ENCODE peak calls at places on chromosomes 5 and 9, in nine cellular contexts. F is IMR-90, G is left ventricle myocardium inferior, U is psoas muscle, W is omental fat pad, J is mammary epithelial cell, L is heart left ventricle, E is hepatocyte, C is A549. M is an unnamed sample.

GRCh38 chr5:56516936-56517521 is 283.9 kb upstream of the ANKRD55 start:
- DNase-seq in F (peak; percentile 29), G (no peak), U (no peak), W (no peak), J (peak; percentile 35), L (no peak), E (peak; percentile 61), C (no peak), M (no peak)

GRCh38 chr9:3954950-3955670 is 344.8 kb downstream of the GLIS3 start:
- DNase-seq in F (peak; percentile 55), G (no peak), U (no peak), W (no peak), J (no peak), L (no peak), E (peak; percentile 52), C (no peak), M (no peak)

GRCh38 chr5:132103380-132103951 is 29.9 kb downstream of the CSF2 start:
- DNase-seq in F (peak; percentile 96), G (peak; percentile 76), U (peak; percentile 81), W (peak; percentile 72), J (peak; percentile 94), L (peak; percentile 86), E (peak; percentile 78), C (peak; percentile 58), M (no peak)

GRCh38 chr5:176744584-176744965 is 65.8 kb upstream of the UNC5A start:
- DNase-seq in F (no peak), G (no peak), U (no peak), W (no peak), J (no peak), L (no peak), E (no peak), C (peak; percentile 28), M (no peak)

GRCh38 chr5:56516034-56516433 is 282.9 kb upstream of the ANKRD55 start:
- DNase-seq in F (no peak), G (no peak), U (no peak), W (no peak), J (no peak), L (no peak), E (no peak), C (no peak), M (no peak)

GRCh38 chr5:4576161-4576748 is 563.9 kb upstream of the ADAMTS16 start:
- DNase-seq in F (no peak), G (no peak), U (no peak), W (no peak), J (no peak), L (no peak), E (no peak), C (no peak), M (no peak)

GRCh38 chr5:173239233-173239593 is 4.2 kb upstream of the NKX2-5 start:
- DNase-seq in F (no peak), G (no peak), U (no peak), W (no peak), J (no peak), L (no peak), E (no peak), C (no peak), M (no peak)

GRCh38 chr5:120615967-120616645 is 152.0 kb downstream of the PRR16 start:
- DNase-seq in F (peak; percentile 93), G (no peak), U (no peak), W (no peak), J (peak; percentile 79), L (no peak), E (no peak), C (no peak), M (no peak)

GRCh38 chr9:120619751-120620655 is 40.0 kb upstream of the CDK5RAP2 start:
- DNase-seq in F (peak; percentile 74), G (no peak), U (no peak), W (no peak), J (peak; percentile 55), L (no peak), E (peak; percentile 80), C (peak; percentile 76), M (peak; percentile 36)

GRCh38 chr5:142000709-142001484 is 11.9 kb downstream of the GNPDA1 start:
- DNase-seq in F (no peak), G (no peak), U (no peak), W (no peak), J (no peak), L (no peak), E (no peak), C (no peak), M (no peak)
- TF ChIP-seq CTCF in F (peak; percentile 27), G (peak; percentile 39), U (peak; percentile 19), W (no peak), J (peak; percentile 27), L (peak; percentile 22), E (peak; percentile 32), C (peak; percentile 36), M (peak; percentile 17)

GRCh38 chr5:77973253-77973609 is 197.1 kb upstream of the TBCA start:
- DNase-seq in F (no peak), G (no peak), U (no peak), W (no peak), J (no peak), L (no peak), E (no peak), C (no peak), M (no peak)
- TF ChIP-seq CTCF in F (no peak), G (no peak), U (no peak), W (no peak), J (no peak), L (no peak), E (no peak), C (no peak), M (no peak)

GRCh38 chr5:23139338-23140171 is 286.4 kb upstream of the CDH12 start:
- DNase-seq in F (peak; percentile 0), G (no peak), U (no peak), W (no peak), J (peak; percentile 7), L (no peak), E (peak; percentile 48), C (no peak), M (no peak)
- TF ChIP-seq CTCF in F (peak; percentile 34), G (peak; percentile 64), U (no peak), W (no peak), J (peak; percentile 49), L (peak; percentile 41), E (peak; percentile 53), C (peak; percentile 23), M (peak; percentile 75)

DNA sequence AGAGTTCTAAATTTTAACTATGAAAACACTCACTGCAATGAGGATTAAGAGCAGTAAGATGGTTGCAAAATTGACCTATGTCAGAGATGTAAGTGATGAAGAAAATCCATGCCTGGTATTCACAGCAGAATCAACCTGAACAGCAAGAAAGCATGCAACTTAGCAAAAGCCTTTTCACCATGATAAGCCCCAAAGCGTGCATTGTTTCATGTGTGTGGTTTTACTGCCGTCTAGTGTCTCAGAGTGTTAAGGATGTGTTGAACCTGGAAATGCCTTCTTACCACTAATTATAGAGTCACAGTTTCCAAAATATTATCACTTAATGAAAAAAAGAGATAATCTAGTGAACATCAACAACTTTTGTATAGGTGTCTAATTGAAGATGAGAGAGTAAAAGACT is 415.2 kb upstream of the TRPC7 start:
- DNase-seq in F (no peak), G (no peak), U (no peak), W (no peak), J (no peak), L (no peak), E (no peak), C (no peak), M (no peak)
- TF ChIP-seq CTCF in F (no peak), G (no peak), U (no peak), W (no peak), J (no peak), L (no peak), E (peak; percentile 22), C (peak; percentile 28), M (peak; percentile 43)